ENCODE peak calls at places on chromosomes 3 and 15, in ten cellular contexts. One of them, this sample, is unnamed.

GRCh38 chr3:47762233-47762632 is 19.5 kb downstream of the SMARCC1 start:
- DNase-seq in activated naive CD8-positive, alpha-beta T cell treated with anti-CD3 and anti-CD28 coated beads, Interleukin-2, amount 50 U/mL, for 24 hours: no peak
- DNase-seq in upper lobe of left lung: no peak
- DNase-seq in left ventricle myocardium superior: no peak
- DNase-seq in neuronal stem cell: no peak
- DNase-seq in M059J: peak
- DNase-seq in neural crest cell: no peak
- DNase-seq in Panc1: no peak
- DNase-seq in CD8-positive, alpha-beta T cell: no peak
- DNase-seq in progenitor cell of endocrine pancreas: no peak
- DNase-seq in this sample: no peak

GRCh38 chr15:31866248-31866647 is 164.1 kb upstream of the CHRNA7 start:
- DNase-seq in neuronal stem cell: no peak
- DNase-seq in M059J: no peak
- DNase-seq in Panc1: no peak
- DNase-seq in left ventricle myocardium superior: no peak
- DNase-seq in activated naive CD8-positive, alpha-beta T cell treated with anti-CD3 and anti-CD28 coated beads, Interleukin-2, amount 50 U/mL, for 24 hours: no peak
- DNase-seq in progenitor cell of endocrine pancreas: no peak
- DNase-seq in CD8-positive, alpha-beta T cell: no peak
- DNase-seq in neural crest cell: no peak
- DNase-seq in upper lobe of left lung: no peak
- DNase-seq in this sample: no peak

GRCh38 chr15:89809787-89810148 is 4.9 kb downstream of the ANPEP start:
- DNase-seq in neuronal stem cell: no peak
- DNase-seq in upper lobe of left lung: no peak
- DNase-seq in progenitor cell of endocrine pancreas: no peak
- DNase-seq in M059J: no peak
- DNase-seq in Panc1: no peak
- DNase-seq in CD8-positive, alpha-beta T cell: no peak
- DNase-seq in neural crest cell: no peak
- DNase-seq in activated naive CD8-positive, alpha-beta T cell treated with anti-CD3 and anti-CD28 coated beads, Interleukin-2, amount 50 U/mL, for 24 hours: no peak
- DNase-seq in left ventricle myocardium superior: no peak
- DNase-seq in this sample: no peak

GRCh38 chr3:42123012-42123581 is 31.9 kb downstream of the TRAK1 start:
- DNase-seq in Panc1: no peak
- DNase-seq in upper lobe of left lung: no peak
- DNase-seq in left ventricle myocardium superior: no peak
- DNase-seq in activated naive CD8-positive, alpha-beta T cell treated with anti-CD3 and anti-CD28 coated beads, Interleukin-2, amount 50 U/mL, for 24 hours: no peak
- DNase-seq in neuronal stem cell: no peak
- DNase-seq in neural crest cell: no peak
- DNase-seq in progenitor cell of endocrine pancreas: no peak
- DNase-seq in CD8-positive, alpha-beta T cell: no peak
- DNase-seq in M059J: no peak
- DNase-seq in this sample: peak

GRCh38 chr3:128466840-128467541 is at the start of gene DNAJB8:
- DNase-seq in CD8-positive, alpha-beta T cell: no peak
- DNase-seq in left ventricle myocardium superior: no peak
- DNase-seq in Panc1: no peak
- DNase-seq in activated naive CD8-positive, alpha-beta T cell treated with anti-CD3 and anti-CD28 coated beads, Interleukin-2, amount 50 U/mL, for 24 hours: peak
- DNase-seq in M059J: no peak
- DNase-seq in progenitor cell of endocrine pancreas: no peak
- DNase-seq in neural crest cell: no peak
- DNase-seq in upper lobe of left lung: no peak
- DNase-seq in neuronal stem cell: no peak
- DNase-seq in this sample: no peak

GRCh38 chr3:52240059-52240885 is 1.3 kb upstream of the TWF2 start:
- DNase-seq in neuronal stem cell: no peak
- DNase-seq in Panc1: no peak
- DNase-seq in upper lobe of left lung: no peak
- DNase-seq in activated naive CD8-positive, alpha-beta T cell treated with anti-CD3 and anti-CD28 coated beads, Interleukin-2, amount 50 U/mL, for 24 hours: peak
- DNase-seq in M059J: peak
- DNase-seq in left ventricle myocardium superior: peak
- DNase-seq in neural crest cell: no peak
- DNase-seq in CD8-positive, alpha-beta T cell: no peak
- DNase-seq in progenitor cell of endocrine pancreas: no peak
- DNase-seq in this sample: peak

GRCh38 chr3:38638354-38638753 is 11.1 kb downstream of the SCN5A start:
- DNase-seq in CD8-positive, alpha-beta T cell: no peak
- DNase-seq in activated naive CD8-positive, alpha-beta T cell treated with anti-CD3 and anti-CD28 coated beads, Interleukin-2, amount 50 U/mL, for 24 hours: no peak
- DNase-seq in progenitor cell of endocrine pancreas: no peak
- DNase-seq in M059J: no peak
- DNase-seq in neural crest cell: no peak
- DNase-seq in Panc1: no peak
- DNase-seq in neuronal stem cell: no peak
- DNase-seq in left ventricle myocardium superior: no peak
- DNase-seq in upper lobe of left lung: no peak
- DNase-seq in this sample: no peak

GRCh38 chr3:173913397-173913796 is 515.9 kb downstream of the NLGN1 start:
- DNase-seq in upper lobe of left lung: no peak
- DNase-seq in neural crest cell: no peak
- DNase-seq in neuronal stem cell: no peak
- DNase-seq in left ventricle myocardium superior: peak
- DNase-seq in activated naive CD8-positive, alpha-beta T cell treated with anti-CD3 and anti-CD28 coated beads, Interleukin-2, amount 50 U/mL, for 24 hours: no peak
- DNase-seq in CD8-positive, alpha-beta T cell: no peak
- DNase-seq in M059J: peak
- DNase-seq in progenitor cell of endocrine pancreas: no peak
- DNase-seq in Panc1: no peak
- DNase-seq in this sample: peak

GRCh38 chr15:39444729-39445470 is 136.0 kb upstream of the THBS1 start:
- DNase-seq in neural crest cell: no peak
- DNase-seq in M059J: peak
- DNase-seq in activated naive CD8-positive, alpha-beta T cell treated with anti-CD3 and anti-CD28 coated beads, Interleukin-2, amount 50 U/mL, for 24 hours: no peak
- DNase-seq in upper lobe of left lung: no peak
- DNase-seq in left ventricle myocardium superior: no peak
- DNase-seq in neuronal stem cell: no peak
- DNase-seq in progenitor cell of endocrine pancreas: no peak
- DNase-seq in Panc1: no peak
- DNase-seq in CD8-positive, alpha-beta T cell: no peak
- DNase-seq in this sample: no peak

GRCh38 chr3:144018776-144019175 is 47.2 kb downstream of the DIPK2A start:
- DNase-seq in Panc1: no peak
- DNase-seq in neural crest cell: no peak
- DNase-seq in M059J: peak
- DNase-seq in activated naive CD8-positive, alpha-beta T cell treated with anti-CD3 and anti-CD28 coated beads, Interleukin-2, amount 50 U/mL, for 24 hours: no peak
- DNase-seq in left ventricle myocardium superior: no peak
- DNase-seq in neuronal stem cell: no peak
- DNase-seq in CD8-positive, alpha-beta T cell: no peak
- DNase-seq in upper lobe of left lung: no peak
- DNase-seq in progenitor cell of endocrine pancreas: no peak
- DNase-seq in this sample: no peak